ENCODE peak calls at places on chromosomes 16 and 17, in five cellular contexts. R, W, A, J and P are unnamed samples.

GRCh38 chr17:76816590-76817135 is 51.5 kb upstream of the MGAT5B start:
- DNase-seq in R (peak), W (no peak), A (peak), J (peak), P (no peak)

GRCh38 chr16:81214745-81215166 is 23.7 kb upstream of the BCO1 start:
- DNase-seq in R (peak), W (no peak), A (no peak), J (peak), P (no peak)

GRCh38 chr17:73459980-73460379 is 148.2 kb upstream of the CDC42EP4 start:
- DNase-seq in R (no peak), W (no peak), A (no peak), J (no peak), P (no peak)

GRCh38 chr16:88455610-88456355 is 2.7 kb downstream of the ZFPM1 start:
- DNase-seq in R (peak), W (no peak), A (peak), J (no peak), P (no peak)

GRCh38 chr17:69179227-69179952 is 37.7 kb upstream of the ABCA6 start:
- DNase-seq in R (no peak), W (peak), A (no peak), J (no peak), P (no peak)

GRCh38 chr17:67594115-67594878 is 123.4 kb upstream of the NOL11 start:
- DNase-seq in R (no peak), W (no peak), A (no peak), J (no peak), P (peak)

GRCh38 chr17:34499576-34499975 is 79.8 kb upstream of the TMEM132E start:
- DNase-seq in R (no peak), W (no peak), A (no peak), J (peak), P (no peak)

GRCh38 chr16:86396318-86396882 is 113.9 kb upstream of the FOXF1 start:
- DNase-seq in R (no peak), W (no peak), A (no peak), J (no peak), P (no peak)

GRCh38 chr17:4953461-4953961 is 2.6 kb downstream of the ENO3 start:
- DNase-seq in R (no peak), W (no peak), A (no peak), J (no peak), P (peak)

GRCh38 chr17:9141423-9141753 is 120.1 kb downstream of the NTN1 start:
- DNase-seq in R (no peak), W (no peak), A (no peak), J (no peak), P (no peak)
- H3K27ac ChIP-seq in R (no peak), W (no peak), A (no peak), J (no peak), P (no peak)

GRCh38 chr17:29677139-29677834 is 54.6 kb upstream of the CORO6 start:
- DNase-seq in R (no peak), W (peak), A (no peak), J (no peak), P (no peak)

GRCh38 chr17:29682987-29683386 is 60.3 kb upstream of the CORO6 start:
- DNase-seq in R (no peak), W (no peak), A (no peak), J (no peak), P (no peak)

GRCh38 chr17:29686998-29687397 is 64.3 kb upstream of the CORO6 start:
- DNase-seq in R (no peak), W (no peak), A (no peak), J (no peak), P (no peak)

GRCh38 chr17:29683481-29683880 is 60.8 kb upstream of the CORO6 start:
- DNase-seq in R (no peak), W (no peak), A (no peak), J (no peak), P (no peak)

GRCh38 chr17:29682054-29682453 is 59.3 kb upstream of the CORO6 start:
- DNase-seq in R (no peak), W (no peak), A (no peak), J (no peak), P (no peak)
- TF ChIP-seq CTCF in R (no peak), W (no peak), A (no peak), J (no peak), P (no peak)

GRCh38 chr17:81713004-81713555 is 996 bp downstream of the SLC25A10 start:
- DNase-seq in R (no peak), W (no peak), A (no peak), J (no peak), P (no peak)
- H3K27ac ChIP-seq in R (peak), W (peak), A (no peak), J (no peak), P (no peak)

GRCh38 chr17:72426321-72426720 is 305.5 kb downstream of the SOX9 start:
- DNase-seq in R (no peak), W (no peak), A (no peak), J (no peak), P (no peak)

GRCh38 chr17:72427761-72428109 is 306.9 kb downstream of the SOX9 start:
- DNase-seq in R (no peak), W (no peak), A (no peak), J (no peak), P (no peak)

GRCh38 chr17:72425133-72425795 is 304.4 kb downstream of the SOX9 start:
- DNase-seq in R (no peak), W (no peak), A (no peak), J (no peak), P (peak)

GRCh38 chr17:72425796-72426173 is 305.0 kb downstream of the SOX9 start:
- DNase-seq in R (no peak), W (no peak), A (no peak), J (no peak), P (no peak)

DNA sequence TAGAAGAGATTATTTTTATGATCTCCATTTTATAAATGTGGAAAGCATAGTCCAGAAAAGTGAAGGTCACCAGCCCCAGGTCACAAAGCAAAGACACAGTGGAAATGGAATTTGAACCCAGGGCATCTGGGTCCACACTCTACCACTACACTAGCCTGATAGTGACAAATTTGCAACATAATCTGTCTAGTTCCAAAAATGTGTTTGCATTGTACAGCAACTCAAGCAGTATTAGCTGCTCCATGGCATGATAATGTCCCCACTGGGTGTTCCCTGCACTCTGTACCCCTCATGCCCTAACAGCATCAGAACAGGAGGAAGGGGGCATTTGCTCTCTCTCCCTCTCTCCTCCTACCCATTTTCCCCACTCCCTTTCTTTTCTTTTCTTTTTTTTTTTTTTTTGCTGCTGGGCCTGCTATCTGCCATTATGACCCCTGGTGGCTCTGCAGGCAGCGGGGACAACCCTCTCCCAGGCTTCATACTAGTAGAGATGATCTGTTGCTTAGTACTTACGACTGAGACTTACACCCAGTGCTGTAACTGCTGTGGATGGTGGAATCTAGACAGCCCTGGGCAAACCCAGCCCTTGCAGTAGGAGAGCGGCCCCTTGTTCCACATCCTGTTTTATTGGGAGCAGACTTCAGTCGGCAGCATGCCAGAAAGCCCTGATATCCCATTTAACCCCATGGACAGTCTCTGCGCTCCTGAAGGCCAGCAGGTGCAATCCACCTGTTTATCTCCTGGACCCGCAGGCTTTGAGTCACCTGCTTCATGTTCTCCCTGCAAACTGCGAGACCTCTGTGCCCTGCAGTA is 306.3 kb downstream of the SOX9 start:
- DNase-seq in R (no peak), W (no peak), A (no peak), J (no peak), P (no peak)
- TF ChIP-seq CTCF in R (no peak), W (no peak), A (no peak), J (no peak), P (no peak)

DNA sequence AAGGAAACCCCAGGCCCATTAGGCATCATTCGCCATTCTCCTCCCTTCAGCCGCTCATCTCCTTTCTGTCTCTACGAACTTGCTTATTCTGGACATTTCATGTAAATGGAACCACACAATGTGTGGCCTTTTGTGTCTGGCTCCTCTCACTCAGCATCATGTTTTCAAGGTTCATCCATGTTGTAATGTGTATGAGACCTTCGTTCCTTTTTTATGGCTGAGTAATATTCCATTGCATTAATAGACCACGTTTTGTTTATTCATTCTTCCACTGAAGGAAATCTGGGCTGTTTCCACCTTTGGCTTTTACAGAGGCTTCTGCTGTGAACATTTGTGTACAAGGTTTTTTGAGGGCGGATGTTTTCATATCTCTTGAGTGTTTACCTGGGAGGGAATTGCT is 3.2 kb downstream of the CRISPLD2 start:
- DNase-seq in R (no peak), W (no peak), A (no peak), J (no peak), P (no peak)
- H3K27ac ChIP-seq in R (no peak), W (peak), A (no peak), J (no peak), P (peak)